ENCODE peak calls at places on chromosomes 3 and 15, in ten cellular contexts. I is fibroblast of the aortic adventitia, Y is tibial artery, Q is GM13976, F is nephron progenitor cell, Z is GM12865, U is chondrocyte, C is left ventricle myocardium inferior, E is neural crest cell, W is astrocyte of the spinal cord. S is an unnamed sample.

GRCh38 chr15:58529041-58529440 is 97.2 kb downstream of the LIPC start:
- DNase-seq in I (peak; percentile 26), Y (peak; percentile 20), Q (no peak), F (no peak), Z (no peak), U (no peak), C (no peak), E (no peak), W (no peak), S (no peak)

GRCh38 chr3:118884748-118885206 is 149.9 kb downstream of the IGSF11 start:
- DNase-seq in I (peak; percentile 39), Y (peak; percentile 68), Q (peak; percentile 28), F (peak; percentile 82), Z (peak; percentile 63), U (no peak), C (peak; percentile 65), E (peak; percentile 72), W (peak; percentile 51), S (peak; percentile 73)

GRCh38 chr3:176561826-176562225 is 635.5 kb downstream of the TBL1XR1 start:
- DNase-seq in I (no peak), Y (no peak), Q (no peak), F (no peak), Z (no peak), U (no peak), C (no peak), E (no peak), W (no peak), S (no peak)

GRCh38 chr3:73270839-73271483 is 209.5 kb downstream of the EBLN2 start:
- DNase-seq in I (peak; percentile 13), Y (no peak), Q (no peak), F (no peak), Z (no peak), U (no peak), C (no peak), E (no peak), W (no peak), S (no peak)

GRCh38 chr3:129795596-129795995 is 97.9 kb downstream of the TMCC1 start:
- DNase-seq in I (peak; percentile 17), Y (no peak), Q (no peak), F (no peak), Z (no peak), U (no peak), C (no peak), E (no peak), W (peak; percentile 49), S (no peak)

GRCh38 chr3:131975047-131975446 is 59.8 kb downstream of the CPNE4 start:
- DNase-seq in I (no peak), Y (no peak), Q (no peak), F (no peak), Z (no peak), U (no peak), C (no peak), E (no peak), W (no peak), S (no peak)

GRCh38 chr3:124483915-124484470 is 246.3 kb upstream of the UMPS start:
- DNase-seq in I (no peak), Y (no peak), Q (no peak), F (no peak), Z (no peak), U (no peak), C (no peak), E (no peak), W (no peak), S (no peak)

GRCh38 chr15:26222781-26223180 is 359.7 kb upstream of the ATP10A start:
- DNase-seq in I (no peak), Y (no peak), Q (no peak), F (no peak), Z (no peak), U (no peak), C (no peak), E (no peak), W (no peak), S (no peak)

GRCh38 chr15:74156678-74157411 is 16.7 kb upstream of the ISLR start:
- DNase-seq in I (peak; percentile 55), Y (peak; percentile 84), Q (no peak), F (no peak), Z (peak; percentile 61), U (no peak), C (no peak), E (no peak), W (peak; percentile 41), S (no peak)

GRCh38 chr3:53624467-53624866 is 130.1 kb downstream of the CACNA1D start:
- DNase-seq in I (no peak), Y (no peak), Q (no peak), F (no peak), Z (no peak), U (no peak), C (no peak), E (no peak), W (no peak), S (no peak)

GRCh38 chr3:124486324-124486723 is 243.9 kb upstream of the UMPS start:
- DNase-seq in I (no peak), Y (no peak), Q (no peak), F (no peak), Z (no peak), U (no peak), C (no peak), E (no peak), W (no peak), S (no peak)

GRCh38 chr3:194592798-194593752 is 40.1 kb downstream of the TMEM44 start:
- DNase-seq in I (peak; percentile 100), Y (peak; percentile 84), Q (no peak), F (no peak), Z (peak; percentile 29), U (no peak), C (no peak), E (no peak), W (peak; percentile 100), S (no peak)

GRCh38 chr15:99124641-99125040 is 19.8 kb downstream of the SYNM start:
- DNase-seq in I (no peak), Y (peak; percentile 60), Q (no peak), F (no peak), Z (no peak), U (peak; percentile 68), C (no peak), E (no peak), W (no peak), S (no peak)

GRCh38 chr3:58963928-58964497 is 85.8 kb downstream of the CFAP20DC start:
- DNase-seq in I (peak; percentile 46), Y (no peak), Q (no peak), F (no peak), Z (no peak), U (no peak), C (no peak), E (no peak), W (no peak), S (no peak)

GRCh38 chr3:58962816-58963215 is 87.0 kb downstream of the CFAP20DC start:
- DNase-seq in I (peak; percentile 58), Y (no peak), Q (no peak), F (no peak), Z (no peak), U (no peak), C (no peak), E (no peak), W (peak; percentile 11), S (no peak)

GRCh38 chr3:58965870-58966269 is 84.0 kb downstream of the CFAP20DC start:
- DNase-seq in I (peak; percentile 80), Y (no peak), Q (no peak), F (no peak), Z (no peak), U (no peak), C (no peak), E (no peak), W (peak; percentile 49), S (no peak)

GRCh38 chr3:58962040-58962651 is 87.7 kb downstream of the CFAP20DC start:
- DNase-seq in I (peak; percentile 53), Y (no peak), Q (no peak), F (no peak), Z (no peak), U (no peak), C (no peak), E (no peak), W (peak; percentile 47), S (no peak)
- TF ChIP-seq CTCF in I (no peak), Y (no peak), Q (no peak), F (no peak), Z (no peak), U (peak; percentile 13), C (no peak), E (no peak), W (no peak), S (no peak)

GRCh38 chr3:81198766-81199165 is 562.7 kb downstream of the GBE1 start:
- DNase-seq in I (peak; percentile 19), Y (no peak), Q (no peak), F (no peak), Z (no peak), U (no peak), C (no peak), E (no peak), W (no peak), S (no peak)
- TF ChIP-seq CTCF in I (no peak), Y (no peak), Q (no peak), F (no peak), Z (no peak), U (peak; percentile 39), C (no peak), E (no peak), W (no peak), S (no peak)

DNA sequence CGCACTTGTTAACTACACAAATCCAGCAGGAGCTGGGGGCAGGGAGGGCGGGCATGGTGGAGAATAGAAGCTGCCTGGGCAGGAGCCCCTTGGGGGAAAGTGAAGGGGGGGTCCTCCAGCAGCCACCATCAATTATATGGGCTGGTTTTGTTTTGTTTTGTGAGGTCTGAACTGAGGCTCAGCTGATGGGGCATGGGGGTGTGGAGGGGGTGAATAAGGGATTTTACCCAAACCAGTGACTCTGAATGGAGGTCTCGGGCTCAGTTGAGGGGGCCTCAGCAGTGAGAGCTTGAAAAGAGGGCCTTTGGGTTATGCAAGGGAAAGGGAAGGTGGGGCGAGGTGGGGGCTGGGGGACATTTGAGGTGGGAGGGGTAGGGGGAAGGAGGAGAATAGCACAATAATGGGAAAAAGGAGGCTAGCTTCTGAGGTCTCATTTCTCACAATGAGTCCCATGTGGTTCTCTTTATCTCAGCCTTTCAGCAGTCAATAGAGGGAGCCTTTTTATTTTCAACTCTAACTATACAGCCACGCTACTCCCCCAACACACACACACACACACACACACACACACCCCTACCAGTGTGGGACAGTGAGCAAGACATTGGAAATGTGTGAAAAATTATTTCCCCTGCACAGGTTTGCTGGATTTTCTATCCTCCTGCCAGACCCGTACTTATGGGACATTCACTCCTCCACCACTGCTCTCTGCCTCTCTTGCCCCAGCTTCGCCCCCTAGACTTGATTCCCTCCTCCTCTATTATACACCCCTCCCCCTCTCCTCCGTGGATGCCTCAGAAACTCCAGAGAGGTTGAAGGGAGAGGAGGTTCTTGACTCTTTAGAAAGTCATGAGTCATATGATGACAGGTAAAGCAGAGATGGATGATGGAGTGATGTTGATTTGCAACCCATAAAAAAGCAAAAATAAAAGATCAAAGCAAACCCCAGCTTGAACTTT is 96.0 kb downstream of the GTPBP8 start:
- DNase-seq in I (no peak), Y (no peak), Q (no peak), F (no peak), Z (no peak), U (no peak), C (no peak), E (peak; percentile 46), W (no peak), S (no peak)
- TF ChIP-seq CTCF in I (no peak), Y (no peak), Q (no peak), F (no peak), Z (no peak), U (no peak), C (no peak), E (no peak), W (no peak), S (no peak)

DNA sequence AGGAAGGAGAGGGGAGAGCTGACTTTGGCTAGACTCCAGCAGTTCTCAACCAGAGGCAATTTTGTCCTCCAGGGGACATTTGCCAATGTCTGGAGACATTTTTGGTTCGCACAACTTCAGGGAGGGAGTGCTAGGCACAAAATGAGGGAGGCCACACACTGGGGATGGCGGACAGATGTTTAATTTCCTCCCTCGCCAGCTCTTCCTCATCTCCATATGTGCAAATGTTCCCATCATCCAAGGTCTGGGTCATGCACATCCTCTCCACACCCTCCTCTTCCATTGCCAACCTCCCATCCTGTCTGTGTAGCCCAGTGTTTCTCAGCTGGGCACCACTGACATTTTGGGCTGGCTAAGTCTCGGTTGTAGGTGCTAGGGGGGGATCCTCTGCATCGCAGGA is 50.7 kb upstream of the SLC7A14 start:
- DNase-seq in I (no peak), Y (no peak), Q (no peak), F (no peak), Z (no peak), U (no peak), C (no peak), E (no peak), W (no peak), S (no peak)
- TF ChIP-seq CTCF in I (no peak), Y (no peak), Q (no peak), F (no peak), Z (no peak), U (no peak), C (no peak), E (no peak), W (no peak), S (no peak)